ENCODE peak calls at places on chromosomes 1 and 21, in five cellular contexts. J is ovary; E is CD4-positive, alpha-beta T cell; H is GM12865; T is keratinocyte. S is an unnamed sample.

GRCh38 chr21:17798796-17799195 is 20.4 kb downstream of the C21orf91 start:
- DNase-seq in J (no peak), E (no peak), H (no peak), T (no peak), S (no peak)

GRCh38 chr1:222026280-222026679 is 284.4 kb upstream of the DUSP10 start:
- DNase-seq in J (no peak), E (no peak), H (no peak), T (no peak), S (no peak)

GRCh38 chr1:46180082-46180616 is 3.9 kb upstream of the P3R3URF start:
- DNase-seq in J (no peak), E (no peak), H (peak; percentile 50), T (peak; percentile 86), S (no peak)

GRCh38 chr1:110477041-110477440 is 26.1 kb downstream of the PROK1 start:
- DNase-seq in J (no peak), E (no peak), H (no peak), T (peak; percentile 78), S (peak; percentile 70)

GRCh38 chr1:197774691-197775281 is 494 bp downstream of the DENND1B start:
- DNase-seq in J (peak; percentile 69), E (peak; percentile 20), H (peak; percentile 54), T (no peak), S (no peak)

GRCh38 chr1:7526867-7527732 is 244.0 kb upstream of the VAMP3 start:
- DNase-seq in J (no peak), E (no peak), H (no peak), T (no peak), S (peak; percentile 47)

GRCh38 chr1:167676205-167676915 is 45.4 kb upstream of the MPZL1 start:
- DNase-seq in J (no peak), E (no peak), H (peak; percentile 86), T (no peak), S (no peak)

GRCh38 chr1:42847721-42848470 is 1.5 kb downstream of the ZNF691 start:
- DNase-seq in J (no peak), E (no peak), H (peak; percentile 49), T (no peak), S (no peak)

GRCh38 chr21:38878394-38879179 is 72.9 kb downstream of the ETS2 start:
- DNase-seq in J (no peak), E (no peak), H (no peak), T (no peak), S (no peak)

GRCh38 chr1:205939690-205940330 is 3.4 kb downstream of the SLC26A9 start:
- DNase-seq in J (no peak), E (no peak), H (no peak), T (no peak), S (no peak)

GRCh38 chr1:216535059-216535458 is 111.8 kb upstream of the USH2A start:
- DNase-seq in J (no peak), E (no peak), H (no peak), T (no peak), S (no peak)

GRCh38 chr1:202113690-202114300 is 8.9 kb upstream of the GPR37L1 start:
- DNase-seq in J (no peak), E (no peak), H (peak; percentile 50), T (no peak), S (no peak)

GRCh38 chr1:46247433-46248121 is at the start of gene RAD54L:
- DNase-seq in J (peak; percentile 97), E (peak; percentile 98), H (peak; percentile 100), T (peak; percentile 91), S (peak; percentile 99)

GRCh38 chr1:91490501-91490900 is 10.2 kb upstream of the CDC7 start:
- DNase-seq in J (no peak), E (no peak), H (no peak), T (no peak), S (no peak)

GRCh38 chr1:151165281-151165737 is 393 bp downstream of the LYSMD1 start:
- DNase-seq in J (peak; percentile 70), E (no peak), H (peak; percentile 32), T (no peak), S (peak; percentile 25)

GRCh38 chr1:197145451-197146029 is 929 bp downstream of the ASPM start:
- DNase-seq in J (no peak), E (no peak), H (no peak), T (no peak), S (no peak)

GRCh38 chr1:202376247-202376646 is 27.7 kb downstream of the PPP1R12B start:
- DNase-seq in J (no peak), E (no peak), H (no peak), T (no peak), S (no peak)

GRCh38 chr1:107649023-107649422 is 316.0 kb downstream of the VAV3 start:
- DNase-seq in J (no peak), E (no peak), H (no peak), T (no peak), S (no peak)

GRCh38 chr1:159941867-159942560 is 3.4 kb downstream of the IGSF9 start:
- DNase-seq in J (no peak), E (no peak), H (no peak), T (no peak), S (no peak)

GRCh38 chr1:40133122-40133665 is 28.0 kb upstream of the RLF start:
- DNase-seq in J (no peak), E (no peak), H (no peak), T (no peak), S (no peak)

GRCh38 chr1:220843481-220844011 is 35.7 kb upstream of the HLX start:
- DNase-seq in J (no peak), E (no peak), H (no peak), T (no peak), S (peak; percentile 3)

GRCh38 chr1:75643460-75643859 is 32.5 kb upstream of the SLC44A5 start:
- DNase-seq in J (no peak), E (no peak), H (no peak), T (no peak), S (no peak)

GRCh38 chr1:85438353-85438752 is 26.6 kb downstream of the DDAH1 start:
- DNase-seq in J (no peak), E (no peak), H (no peak), T (no peak), S (no peak)

GRCh38 chr1:94020764-94021579 is 100.0 kb downstream of the ABCA4 start:
- DNase-seq in J (no peak), E (no peak), H (no peak), T (no peak), S (peak; percentile 83)

GRCh38 chr1:182984621-182985020 is 31.7 kb upstream of the SHCBP1L start:
- DNase-seq in J (no peak), E (no peak), H (no peak), T (no peak), S (no peak)

GRCh38 chr21:34826818-34827217 is 158.0 kb downstream of the CLIC6 start:
- DNase-seq in J (no peak), E (no peak), H (no peak), T (no peak), S (no peak)

GRCh38 chr1:223242971-223243370 is 99.9 kb upstream of the TLR5 start:
- DNase-seq in J (no peak), E (no peak), H (no peak), T (no peak), S (no peak)

GRCh38 chr1:116262207-116262994 is 110.6 kb upstream of the ATP1A1 start:
- DNase-seq in J (no peak), E (no peak), H (peak; percentile 50), T (no peak), S (no peak)

GRCh38 chr1:38929476-38929875 is 12.2 kb downstream of the RHBDL2 start:
- DNase-seq in J (no peak), E (no peak), H (peak; percentile 11), T (no peak), S (no peak)

GRCh38 chr1:83554174-83554573 is 444.8 kb downstream of the TTLL7 start:
- DNase-seq in J (no peak), E (no peak), H (peak; percentile 33), T (no peak), S (no peak)

GRCh38 chr1:192133350-192133950 is 24.8 kb upstream of the RGS18 start:
- DNase-seq in J (no peak), E (no peak), H (no peak), T (peak; percentile 4), S (no peak)

GRCh38 chr1:919271-919872 is 4.4 kb upstream of the SAMD11 start:
- DNase-seq in J (no peak), E (no peak), H (no peak), T (no peak), S (no peak)
- TF ChIP-seq CTCF in J (no peak), E (no peak), H (no peak), T (no peak), S (no peak)

GRCh38 chr21:29164330-29164942 is 34.0 kb downstream of the MAP3K7CL start:
- DNase-seq in J (no peak), E (no peak), H (peak; percentile 66), T (no peak), S (peak; percentile 75)
- TF ChIP-seq CTCF in J (peak; percentile 53), E (no peak), H (peak; percentile 42), T (peak; percentile 67), S (peak; percentile 81)

DNA sequence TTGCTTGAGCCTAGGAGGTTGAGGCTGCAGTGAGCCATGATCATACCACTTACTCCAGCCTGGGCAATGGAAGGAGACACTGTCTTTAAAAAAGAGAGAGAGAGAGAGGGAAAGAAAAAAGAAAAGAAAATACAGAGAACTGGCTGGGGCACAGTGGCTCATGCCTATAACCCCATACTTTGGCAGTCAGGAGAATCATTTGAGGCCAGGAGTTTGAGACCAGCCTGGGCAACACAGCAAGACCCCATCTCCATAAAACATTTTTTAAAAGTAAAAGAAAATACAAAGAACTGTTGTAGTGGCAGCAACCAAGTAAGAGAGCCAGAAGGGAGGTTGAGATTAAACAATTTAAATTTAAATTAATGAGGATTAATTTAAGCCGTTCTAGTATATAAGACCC is 39.8 kb downstream of the WDTC1 start:
- DNase-seq in J (no peak), E (no peak), H (no peak), T (no peak), S (no peak)
- TF ChIP-seq CTCF in J (no peak), E (no peak), H (no peak), T (no peak), S (no peak)

GRCh38 chr1:59570524-59570923 is 244.2 kb upstream of the HOOK1 start:
- DNase-seq in J (no peak), E (peak; percentile 39), H (peak; percentile 54), T (no peak), S (peak; percentile 35)

GRCh38 chr1:59569198-59569597 is 245.6 kb upstream of the HOOK1 start:
- DNase-seq in J (no peak), E (no peak), H (no peak), T (no peak), S (no peak)

GRCh38 chr1:59565611-59566410 is 248.9 kb upstream of the HOOK1 start:
- DNase-seq in J (no peak), E (no peak), H (no peak), T (no peak), S (peak; percentile 84)

GRCh38 chr1:59564192-59564891 is 250.4 kb upstream of the HOOK1 start:
- DNase-seq in J (no peak), E (no peak), H (no peak), T (no peak), S (no peak)

DNA sequence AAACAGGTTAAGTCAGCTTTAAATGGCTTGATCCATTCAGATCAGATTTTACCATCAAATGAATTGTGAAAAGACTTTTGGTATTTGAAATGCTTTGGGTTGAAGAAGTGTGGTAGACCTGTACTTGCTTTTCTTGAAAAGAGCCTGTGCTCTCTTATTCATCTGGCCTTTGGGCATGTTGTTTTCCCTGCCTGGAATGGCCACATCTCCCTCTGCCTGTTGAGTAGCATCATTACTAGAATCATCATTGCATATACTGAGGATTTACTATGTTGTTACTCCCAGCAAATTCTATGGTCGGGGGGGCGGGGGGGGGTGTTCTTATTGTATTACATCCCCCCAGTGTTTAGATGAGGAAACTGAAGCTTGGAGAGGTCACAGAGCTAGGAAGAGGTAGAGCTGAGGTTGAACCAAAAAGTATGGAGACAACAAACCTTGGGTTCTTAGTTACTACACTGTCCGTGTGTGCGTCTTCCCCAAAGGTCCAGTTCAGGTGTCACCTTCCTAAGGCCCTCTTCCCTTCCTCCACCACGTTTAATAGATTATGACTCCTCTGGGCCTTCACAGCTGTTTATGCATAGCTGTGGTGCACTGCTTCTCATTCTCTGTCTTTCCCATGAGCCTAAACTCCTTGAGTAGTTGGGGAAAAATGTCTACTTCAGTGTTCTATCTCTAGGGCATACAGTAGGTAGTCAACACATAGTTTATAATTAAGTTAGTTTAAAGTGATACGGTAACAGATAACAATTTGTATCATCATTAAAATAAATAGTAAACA is 246.4 kb upstream of the HOOK1 start:
- DNase-seq in J (no peak), E (no peak), H (no peak), T (no peak), S (peak; percentile 21)
- TF ChIP-seq CTCF in J (no peak), E (no peak), H (no peak), T (no peak), S (peak; percentile 43)

S was measured in brain microvascular endothelial cell.